ENCODE peak calls at places on chromosomes 7 and 10, in ten cellular contexts. One of them, this sample, is unnamed.

GRCh38 chr7:39656415-39656814 is 33.0 kb downstream of the RALA start:
- DNase-seq in GM19239: no peak
- DNase-seq in NCI-H1694: no peak
- DNase-seq in activated CD4-positive, alpha-beta T cell treated with anti-CD3 and anti-CD28 coated beads, Interleukin-2, amount 50 U/mL, for 1 hour: no peak
- DNase-seq in germinal center: no peak
- DNase-seq in RCC 7860: no peak
- DNase-seq in AG20443: no peak
- DNase-seq in HEK293T: no peak
- DNase-seq in KG1: no peak
- DNase-seq in H9: no peak
- DNase-seq in this sample: no peak

GRCh38 chr10:114631678-114632417 is 26.2 kb downstream of the ABLIM1 start:
- DNase-seq in germinal center: peak; percentile 55
- DNase-seq in RCC 7860: peak; percentile 75
- DNase-seq in AG20443: peak; percentile 64
- DNase-seq in HEK293T: peak; percentile 59
- DNase-seq in activated CD4-positive, alpha-beta T cell treated with anti-CD3 and anti-CD28 coated beads, Interleukin-2, amount 50 U/mL, for 1 hour: peak; percentile 9
- DNase-seq in H9: peak; percentile 55
- DNase-seq in KG1: no peak
- DNase-seq in GM19239: peak; percentile 17
- DNase-seq in NCI-H1694: no peak
- DNase-seq in this sample: peak; percentile 62

GRCh38 chr10:121310151-121310711 is 288.0 kb downstream of the FGFR2 start:
- DNase-seq in HEK293T: peak; percentile 61
- DNase-seq in GM19239: no peak
- DNase-seq in NCI-H1694: no peak
- DNase-seq in KG1: no peak
- DNase-seq in germinal center: no peak
- DNase-seq in RCC 7860: peak; percentile 72
- DNase-seq in AG20443: no peak
- DNase-seq in H9: no peak
- DNase-seq in activated CD4-positive, alpha-beta T cell treated with anti-CD3 and anti-CD28 coated beads, Interleukin-2, amount 50 U/mL, for 1 hour: no peak
- DNase-seq in this sample: no peak

GRCh38 chr7:23226841-23227450 is 19.6 kb upstream of the GPNMB start:
- DNase-seq in HEK293T: no peak
- DNase-seq in GM19239: no peak
- DNase-seq in H9: no peak
- DNase-seq in germinal center: no peak
- DNase-seq in AG20443: no peak
- DNase-seq in KG1: no peak
- DNase-seq in RCC 7860: no peak
- DNase-seq in NCI-H1694: no peak
- DNase-seq in activated CD4-positive, alpha-beta T cell treated with anti-CD3 and anti-CD28 coated beads, Interleukin-2, amount 50 U/mL, for 1 hour: no peak
- DNase-seq in this sample: no peak

GRCh38 chr10:76127984-76128589 is 696.7 kb downstream of the LRMDA start:
- DNase-seq in H9: no peak
- DNase-seq in NCI-H1694: no peak
- DNase-seq in KG1: no peak
- DNase-seq in activated CD4-positive, alpha-beta T cell treated with anti-CD3 and anti-CD28 coated beads, Interleukin-2, amount 50 U/mL, for 1 hour: no peak
- DNase-seq in germinal center: no peak
- DNase-seq in GM19239: no peak
- DNase-seq in RCC 7860: no peak
- DNase-seq in HEK293T: no peak
- DNase-seq in AG20443: no peak
- DNase-seq in this sample: no peak

GRCh38 chr10:17387861-17388503 is 66.4 kb downstream of the ST8SIA6 start:
- DNase-seq in KG1: no peak
- DNase-seq in RCC 7860: no peak
- DNase-seq in AG20443: peak; percentile 19
- DNase-seq in H9: no peak
- DNase-seq in HEK293T: no peak
- DNase-seq in GM19239: no peak
- DNase-seq in germinal center: no peak
- DNase-seq in activated CD4-positive, alpha-beta T cell treated with anti-CD3 and anti-CD28 coated beads, Interleukin-2, amount 50 U/mL, for 1 hour: no peak
- DNase-seq in NCI-H1694: no peak
- DNase-seq in this sample: peak; percentile 41

GRCh38 chr7:20141666-20142065 is 75.5 kb downstream of the MACC1 start:
- DNase-seq in GM19239: no peak
- DNase-seq in RCC 7860: no peak
- DNase-seq in H9: no peak
- DNase-seq in KG1: no peak
- DNase-seq in HEK293T: no peak
- DNase-seq in AG20443: no peak
- DNase-seq in activated CD4-positive, alpha-beta T cell treated with anti-CD3 and anti-CD28 coated beads, Interleukin-2, amount 50 U/mL, for 1 hour: no peak
- DNase-seq in germinal center: no peak
- DNase-seq in NCI-H1694: no peak
- DNase-seq in this sample: no peak

GRCh38 chr7:34115503-34115902 is 210.2 kb downstream of the BMPER start:
- DNase-seq in germinal center: no peak
- DNase-seq in NCI-H1694: no peak
- DNase-seq in GM19239: no peak
- DNase-seq in RCC 7860: no peak
- DNase-seq in H9: no peak
- DNase-seq in activated CD4-positive, alpha-beta T cell treated with anti-CD3 and anti-CD28 coated beads, Interleukin-2, amount 50 U/mL, for 1 hour: no peak
- DNase-seq in HEK293T: no peak
- DNase-seq in AG20443: no peak
- DNase-seq in KG1: no peak
- DNase-seq in this sample: no peak

GRCh38 chr7:81470084-81470723 is 299.6 kb downstream of the HGF start:
- DNase-seq in activated CD4-positive, alpha-beta T cell treated with anti-CD3 and anti-CD28 coated beads, Interleukin-2, amount 50 U/mL, for 1 hour: no peak
- DNase-seq in germinal center: peak; percentile 1
- DNase-seq in NCI-H1694: peak; percentile 51
- DNase-seq in GM19239: no peak
- DNase-seq in HEK293T: peak; percentile 70
- DNase-seq in H9: peak; percentile 72
- DNase-seq in RCC 7860: peak; percentile 67
- DNase-seq in AG20443: peak; percentile 81
- DNase-seq in KG1: no peak
- DNase-seq in this sample: peak; percentile 77

GRCh38 chr10:34524369-34525091 is 290.6 kb downstream of the PARD3 start:
- DNase-seq in AG20443: no peak
- DNase-seq in HEK293T: no peak
- DNase-seq in GM19239: no peak
- DNase-seq in H9: no peak
- DNase-seq in activated CD4-positive, alpha-beta T cell treated with anti-CD3 and anti-CD28 coated beads, Interleukin-2, amount 50 U/mL, for 1 hour: no peak
- DNase-seq in KG1: no peak
- DNase-seq in RCC 7860: no peak
- DNase-seq in germinal center: peak; percentile 13
- DNase-seq in NCI-H1694: no peak
- DNase-seq in this sample: no peak